ENCODE peak calls at places on chromosomes 3 and 15, in eight cellular contexts. C is OCI-LY7, P is neural progenitor cell, I is MM.1S, J is hepatocyte, L is HCT116, X is GM23338, D is SK-N-SH. M is an unnamed sample.

GRCh38 chr3:14377838-14378169 is 24.6 kb upstream of the SLC6A6 start:
- DNase-seq in P (no peak), L (no peak), D (no peak), J (no peak), C (peak; percentile 76), X (no peak), I (no peak), M (no peak)

GRCh38 chr3:15205934-15206661 is at the start of gene CAPN7:
- DNase-seq in J (peak; percentile 99), P (peak; percentile 94), I (peak; percentile 96), X (peak; percentile 88), D (peak; percentile 98), L (peak; percentile 85), C (peak; percentile 95), M (peak; percentile 96)

GRCh38 chr3:73407572-73407971 is 217.2 kb downstream of the PDZRN3 start:
- DNase-seq in L (no peak), J (no peak), P (no peak), D (no peak), C (no peak), X (no peak), I (no peak), M (no peak)

GRCh38 chr3:146161725-146162047 is 702 bp upstream of the PLOD2 start:
- DNase-seq in D (no peak), J (peak; percentile 59), L (no peak), X (peak; percentile 34), P (peak; percentile 27), I (no peak), C (no peak), M (peak; percentile 61)

GRCh38 chr15:67061811-67062348 is 3.5 kb upstream of the SMAD3 start:
- DNase-seq in D (no peak), L (no peak), J (no peak), P (no peak), I (no peak), C (no peak), X (no peak), M (no peak)

GRCh38 chr3:197756704-197757103 is 7.0 kb downstream of the FYTTD1 start:
- DNase-seq in D (no peak), X (no peak), L (no peak), C (no peak), J (no peak), P (no peak), I (no peak), M (no peak)

GRCh38 chr15:58830556-58830955 is 59.5 kb downstream of the MINDY2 start:
- DNase-seq in I (no peak), D (no peak), X (no peak), C (no peak), L (no peak), J (no peak), P (no peak), M (no peak)

GRCh38 chr3:188554404-188554803 is 400.4 kb downstream of the LPP start:
- DNase-seq in D (no peak), C (no peak), J (no peak), L (no peak), P (no peak), I (no peak), X (no peak), M (peak; percentile 85)

GRCh38 chr3:171874251-171874679 is 31.1 kb downstream of the TMEM212 start:
- DNase-seq in L (no peak), X (peak; percentile 47), D (no peak), C (no peak), J (peak; percentile 71), I (no peak), P (no peak), M (peak; percentile 24)

DNA sequence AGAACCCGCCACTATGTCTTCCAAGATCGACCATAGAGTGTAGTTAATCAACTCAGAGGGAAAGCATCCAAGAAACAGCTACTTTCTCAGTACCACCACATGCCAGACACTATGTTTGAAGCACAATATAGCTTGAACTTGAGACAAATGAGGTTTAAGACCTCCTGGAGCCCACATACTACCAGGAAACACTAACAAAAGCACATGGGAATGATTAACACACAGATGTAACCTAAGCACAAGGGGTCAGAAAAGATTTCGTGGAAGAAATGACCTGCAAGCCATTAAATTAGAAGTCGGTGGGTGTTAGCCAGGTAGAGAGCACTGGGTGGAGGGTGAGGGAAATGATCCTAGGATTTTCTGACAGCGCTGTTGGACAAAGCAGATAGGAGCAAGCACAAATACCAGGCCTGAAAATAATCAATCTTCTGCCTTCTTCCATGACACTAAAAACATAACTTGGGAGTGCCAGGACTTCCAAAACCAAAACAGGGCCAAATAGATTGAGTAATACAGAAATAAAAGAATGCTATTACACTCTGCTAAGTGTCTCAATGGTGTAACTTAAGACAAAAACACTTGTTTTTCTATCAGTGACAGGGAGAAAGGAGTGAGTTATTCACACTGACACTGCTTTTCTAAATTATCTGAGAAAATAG is 213.7 kb downstream of the FOXP1 start:
- DNase-seq in L (no peak), P (no peak), D (no peak), X (no peak), J (no peak), I (no peak), C (no peak), M (no peak)
- TF ChIP-seq EZH2phosphoT487 in L (no peak), P (no peak), D (no peak), X (no peak), J (no peak), I (no peak), C (no peak), M (no peak)

DNA sequence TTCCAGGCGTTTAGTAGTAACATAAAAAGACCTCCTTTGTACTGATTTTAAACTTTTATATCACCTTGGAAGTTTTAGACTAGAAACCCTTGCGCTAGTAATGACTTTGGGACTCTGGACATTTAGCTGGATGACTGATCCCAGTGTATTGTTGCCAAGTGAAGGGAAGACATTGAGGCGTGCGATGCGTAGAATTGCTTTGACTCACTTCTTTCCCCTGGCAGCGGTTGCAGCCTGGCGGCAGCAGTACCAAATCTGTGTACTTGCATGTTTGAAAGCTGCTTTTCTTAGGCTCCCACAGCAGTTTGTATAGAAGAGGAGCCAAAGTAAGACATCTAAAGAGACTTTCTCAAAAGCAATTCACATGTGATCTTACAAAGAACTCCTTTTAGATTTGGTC is 151.6 kb downstream of the BBX start:
- DNase-seq in L (no peak), P (peak; percentile 32), I (no peak), X (no peak), J (no peak), D (no peak), C (no peak), M (no peak)
- H3K4me2 ChIP-seq in L (no peak overlapping the region), P (no peak overlapping the region), I (no peak overlapping the region), X (no peak overlapping the region), J (no peak overlapping the region), D (no peak overlapping the region), C (peak overlapping the region; percentile 80), M (no peak overlapping the region)

GRCh38 chr3:12946134-12946533 is 104.8 kb upstream of the RPL32 start:
- DNase-seq in X (no peak), P (no peak), I (no peak), J (no peak), D (no peak), L (no peak), C (no peak), M (no peak)

GRCh38 chr3:12946661-12947316 is 105.4 kb upstream of the RPL32 start:
- DNase-seq in I (no peak), C (no peak), D (no peak), P (no peak), X (no peak), J (no peak), L (no peak), M (no peak)

GRCh38 chr3:12948891-12949711 is 107.7 kb upstream of the RPL32 start:
- DNase-seq in I (no peak), C (peak; percentile 12), D (no peak), L (peak; percentile 32), P (no peak), J (no peak), X (no peak), M (peak; percentile 14)

GRCh38 chr3:12948371-12948770 is 107.0 kb upstream of the RPL32 start:
- DNase-seq in D (no peak), J (no peak), X (no peak), I (no peak), C (no peak), P (no peak), L (no peak), M (no peak)

GRCh38 chr3:12947504-12948369 is 106.4 kb upstream of the RPL32 start:
- DNase-seq in C (no peak), J (peak; percentile 70), I (no peak), X (peak; percentile 51), D (no peak), P (no peak), L (no peak), M (peak; percentile 70)
- TF ChIP-seq EZH2phosphoT487 in C (no peak), J (no peak), I (no peak), X (no peak), D (no peak), P (no peak), L (no peak), M (no peak)

GRCh38 chr3:154656496-154656895 is 226.5 kb upstream of the GPR149 start:
- DNase-seq in P (no peak), J (no peak), D (no peak), X (no peak), I (no peak), C (no peak), L (no peak), M (no peak)

DNA sequence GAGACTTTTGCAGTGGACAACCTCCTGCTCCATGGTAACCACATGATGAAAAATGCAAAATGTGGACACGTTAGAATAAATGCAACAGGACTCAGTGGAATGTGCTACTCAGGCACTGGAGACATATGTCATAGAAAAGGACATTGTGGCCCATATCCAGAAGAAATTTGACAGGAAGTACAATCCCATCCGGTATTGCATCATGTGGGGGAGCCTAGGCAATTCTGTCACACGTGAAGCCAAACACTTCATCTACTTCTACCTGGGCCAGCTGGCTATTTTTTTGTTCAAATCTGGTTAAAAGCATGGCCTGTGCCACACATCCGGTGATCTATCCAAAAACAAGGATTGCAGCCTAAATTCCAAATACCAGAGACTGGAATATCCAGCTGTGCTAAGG is 227.3 kb upstream of the GPR149 start:
- DNase-seq in I (no peak), C (no peak), X (no peak), D (no peak), L (no peak), J (no peak), P (no peak), M (no peak)
- H3K4me2 ChIP-seq in I (no peak overlapping the region), C (no peak overlapping the region), X (peak overlapping the region; percentile 58), D (no peak overlapping the region), L (no peak overlapping the region), J (no peak overlapping the region), P (no peak overlapping the region), M (no peak overlapping the region)

DNA sequence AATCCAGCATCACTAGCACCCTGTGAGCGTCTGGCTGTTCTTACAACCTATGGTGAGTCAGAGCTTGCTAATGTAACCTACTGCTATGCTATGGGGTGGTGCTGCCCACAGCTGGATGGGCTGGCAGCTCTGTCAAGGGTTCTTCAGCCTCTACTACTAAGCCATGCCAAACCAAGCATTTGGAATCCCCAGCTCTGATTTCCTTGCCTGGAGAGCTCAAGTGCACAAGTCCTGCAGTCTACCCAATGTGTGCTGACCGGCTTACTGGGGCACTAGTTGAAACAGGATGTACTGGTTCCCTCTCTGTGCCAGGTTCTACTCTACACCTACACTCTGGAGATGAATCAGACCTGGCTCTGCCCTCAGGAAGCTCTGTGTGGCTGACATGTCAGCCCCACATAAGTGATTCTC is 4.2 kb downstream of the TEX264 start:
- DNase-seq in P (no peak), L (no peak), J (no peak), X (no peak), I (no peak), D (no peak), C (no peak), M (peak; percentile 71)
- TF ChIP-seq EZH2phosphoT487 in P (no peak), L (no peak), J (no peak), X (no peak), I (no peak), D (no peak), C (no peak), M (no peak)